ENCODE peak calls at places on chromosomes 2 and 18, in ten cellular contexts. W is ovary, H is stomach, O is upper lobe of left lung, E is SK-N-SH, L is GM12878, G is tibial nerve, F is A549, J is sigmoid colon, I is transverse colon. Z is an unnamed sample.

GRCh38 chr18:49668583-49669290 is 106.9 kb downstream of the LIPG start:
- DNase-seq in W (peak; percentile 59), H (no peak), O (no peak), E (no peak), L (no peak), G (peak; percentile 30), F (no peak), J (peak; percentile 85), I (peak; percentile 20), Z (no peak)

GRCh38 chr18:54357082-54357659 is 487 bp downstream of the STARD6 start:
- DNase-seq in W (no peak), H (no peak), O (no peak), E (no peak), L (no peak), G (no peak), F (no peak), J (no peak), I (no peak), Z (no peak)

GRCh38 chr2:96795076-96795475 is 21.0 kb upstream of the CNNM3 start:
- DNase-seq in W (no peak), H (no peak), O (no peak), E (no peak), L (no peak), G (no peak), F (no peak), J (peak; percentile 35), I (no peak), Z (no peak)

GRCh38 chr2:215435261-215435808 is 533 bp downstream of the FN1 start:
- DNase-seq in W (peak; percentile 45), H (peak; percentile 26), O (no peak), E (no peak), L (no peak), G (no peak), F (peak; percentile 30), J (peak; percentile 79), I (peak; percentile 12), Z (no peak)

GRCh38 chr2:223283329-223283728 is 231.3 kb downstream of the KCNE4 start:
- DNase-seq in W (no peak), H (no peak), O (no peak), E (no peak), L (no peak), G (no peak), F (no peak), J (no peak), I (no peak), Z (no peak)

GRCh38 chr2:197215988-197216979 is 94.3 kb downstream of the ANKRD44 start:
- DNase-seq in W (no peak), H (no peak), O (no peak), E (no peak), L (peak; percentile 80), G (no peak), F (no peak), J (no peak), I (no peak), Z (no peak)

GRCh38 chr2:146572598-146572997 is 1272.2 kb upstream of the ACVR2A start:
- DNase-seq in W (no peak), H (no peak), O (no peak), E (no peak), L (no peak), G (no peak), F (no peak), J (no peak), I (no peak), Z (no peak)

GRCh38 chr2:43393918-43394317 is 167.5 kb upstream of the ZFP36L2 start:
- DNase-seq in W (no peak), H (no peak), O (no peak), E (peak; percentile 68), L (no peak), G (no peak), F (no peak), J (no peak), I (no peak), Z (no peak)

GRCh38 chr2:163252199-163252598 is 413.6 kb upstream of the KCNH7 start:
- DNase-seq in W (no peak), H (no peak), O (no peak), E (no peak), L (no peak), G (no peak), F (no peak), J (no peak), I (no peak), Z (no peak)

GRCh38 chr2:109433486-109433885 is 180.3 kb downstream of the SEPTIN10 start:
- DNase-seq in W (no peak), H (no peak), O (no peak), E (no peak), L (no peak), G (no peak), F (no peak), J (peak; percentile 41), I (no peak), Z (peak; percentile 28)

GRCh38 chr18:76453057-76453561 is 41.9 kb downstream of the ZNF516 start:
- DNase-seq in W (no peak), H (no peak), O (no peak), E (no peak), L (no peak), G (no peak), F (no peak), J (no peak), I (no peak), Z (peak; percentile 12)

GRCh38 chr18:63366270-63366990 is 576 bp downstream of the KDSR start:
- DNase-seq in W (peak; percentile 36), H (peak; percentile 67), O (peak; percentile 80), E (peak; percentile 76), L (no peak), G (no peak), F (peak; percentile 68), J (peak; percentile 80), I (peak; percentile 77), Z (peak; percentile 80)

GRCh38 chr2:85134255-85135065 is 1.3 kb downstream of the TCF7L1 start:
- DNase-seq in W (peak; percentile 57), H (no peak), O (peak; percentile 30), E (peak; percentile 39), L (no peak), G (no peak), F (no peak), J (peak; percentile 73), I (peak; percentile 22), Z (no peak)

GRCh38 chr2:112183327-112184025 is 45.3 kb downstream of the FBLN7 start:
- DNase-seq in W (no peak), H (no peak), O (no peak), E (no peak), L (no peak), G (no peak), F (no peak), J (no peak), I (no peak), Z (no peak)

GRCh38 chr2:30663321-30663720 is 143.9 kb downstream of the CAPN13 start:
- DNase-seq in W (no peak), H (no peak), O (no peak), E (no peak), L (no peak), G (no peak), F (no peak), J (peak; percentile 15), I (no peak), Z (no peak)

GRCh38 chr2:105272176-105272575 is 30.6 kb downstream of the GPR45 start:
- DNase-seq in W (no peak), H (no peak), O (no peak), E (no peak), L (no peak), G (no peak), F (no peak), J (no peak), I (no peak), Z (no peak)

GRCh38 chr2:200199576-200200263 is 106.8 kb upstream of the SPATS2L start:
- DNase-seq in W (no peak), H (no peak), O (no peak), E (no peak), L (no peak), G (no peak), F (no peak), J (no peak), I (no peak), Z (no peak)
- H3K27ac ChIP-seq in W (no peak overlapping the region), H (no peak overlapping the region), O (no peak overlapping the region), E (no peak overlapping the region), L (no peak overlapping the region), G (no peak overlapping the region), F (peak overlapping the region; percentile 58), J (no peak overlapping the region), I (no peak overlapping the region), Z (no peak overlapping the region)

GRCh38 chr2:31813016-31813415 is 197.8 kb downstream of the MEMO1 start:
- DNase-seq in W (no peak), H (no peak), O (no peak), E (no peak), L (no peak), G (no peak), F (no peak), J (no peak), I (no peak), Z (no peak)

GRCh38 chr2:31810200-31810917 is 200.4 kb downstream of the MEMO1 start:
- DNase-seq in W (no peak), H (no peak), O (no peak), E (no peak), L (no peak), G (no peak), F (no peak), J (no peak), I (no peak), Z (no peak)

DNA sequence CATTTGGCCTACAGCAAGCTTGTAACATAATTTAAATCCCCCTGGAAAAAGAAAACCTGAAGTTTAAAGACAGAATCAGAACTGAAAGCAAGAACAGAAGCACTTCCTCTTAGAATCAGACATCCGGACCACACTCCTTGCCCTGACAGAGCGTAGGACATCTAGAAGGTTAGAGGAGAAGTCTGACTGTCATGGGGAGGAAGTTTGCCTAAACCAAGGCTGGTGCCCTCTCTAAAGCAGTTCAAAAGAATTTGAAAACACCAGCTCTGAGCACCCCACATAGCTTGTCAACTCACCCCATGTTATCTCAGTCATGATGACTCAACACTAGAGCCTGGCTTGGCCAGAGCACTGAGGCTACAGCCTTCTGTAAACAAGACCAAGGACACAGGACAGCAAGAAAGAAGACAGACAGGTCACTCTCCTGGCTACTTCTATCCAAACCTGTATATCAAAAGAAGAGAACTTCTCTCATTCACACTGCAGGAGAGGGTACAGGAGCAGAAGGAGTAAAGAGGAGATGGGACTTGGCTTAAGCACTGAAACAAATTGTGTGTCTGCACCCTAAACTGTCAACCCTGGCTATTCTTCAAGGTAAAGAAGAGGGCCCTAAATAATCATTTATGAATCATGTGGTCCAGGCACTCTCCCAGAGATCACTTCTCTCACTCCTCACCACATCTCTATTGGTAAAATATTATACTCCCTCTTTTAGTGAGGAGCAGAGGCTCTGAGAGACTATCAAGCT is 198.6 kb downstream of the MEMO1 start:
- DNase-seq in W (no peak), H (no peak), O (no peak), E (no peak), L (peak; percentile 68), G (no peak), F (peak; percentile 47), J (no peak), I (no peak), Z (no peak)
- TF ChIP-seq EP300 in W (no peak), H (no peak), O (no peak), E (no peak), L (no peak), G (no peak), F (no peak), J (no peak), I (no peak), Z (no peak)

GRCh38 chr2:9178905-9179571 is 27.6 kb upstream of the ASAP2 start:
- DNase-seq in W (peak; percentile 64), H (peak; percentile 75), O (no peak), E (no peak), L (peak; percentile 17), G (no peak), F (no peak), J (peak; percentile 92), I (peak; percentile 76), Z (no peak)
- H3K4me3 ChIP-seq in W (no peak overlapping the region), H (no peak overlapping the region), O (no peak overlapping the region), E (no peak overlapping the region), L (no peak overlapping the region), G (no peak overlapping the region), F (no peak overlapping the region), J (no peak overlapping the region), I (no peak overlapping the region), Z (peak overlapping the region; percentile 9)

GRCh38 chr2:1817256-1818127 is 73.2 kb upstream of the PXDN start:
- DNase-seq in W (peak; percentile 79), H (peak; percentile 77), O (peak; percentile 75), E (peak; percentile 99), L (no peak), G (peak; percentile 80), F (peak; percentile 85), J (peak; percentile 98), I (peak; percentile 79), Z (peak; percentile 93)
- H3K27ac ChIP-seq in W (no peak overlapping the region), H (peak overlapping the region; percentile 81), O (peak overlapping the region; percentile 57), E (peak overlapping the region; percentile 36), L (no peak overlapping the region), G (peak overlapping the region; percentile 84), F (peak overlapping the region; percentile 45), J (peak overlapping the region; percentile 96), I (peak overlapping the region; percentile 86), Z (peak overlapping the region; percentile 84)